ENCODE peak calls at places on chromosomes 5 and 9, in seven cellular contexts. J is OCI-LY7, K is heart left ventricle, Q is transverse colon, R is thyroid gland, E is stomach, M is right lobe of liver. D is an unnamed sample. For H3K4me1 and H3K36me3, the result is how much of the 10 kb centered on the place peaks cover.

GRCh38 chr5:13878357-13878756 is 66.1 kb downstream of the DNAH5 start:
- DNase-seq in J (no peak), K (no peak), Q (no peak), R (no peak), E (no peak), M (no peak), D (no peak)

GRCh38 chr9:92723299-92723625 is 41.4 kb downstream of the BICD2 start:
- DNase-seq in J (no peak), K (no peak), Q (no peak), R (peak), E (no peak), M (no peak), D (no peak)

GRCh38 chr9:130034570-130034969 is 8.4 kb downstream of the FNBP1 start:
- DNase-seq in J (no peak), K (no peak), Q (no peak), R (no peak), E (no peak), M (no peak), D (no peak)

GRCh38 chr5:35247645-35248034 is 17.4 kb upstream of the PRLR start:
- DNase-seq in J (no peak), K (no peak), Q (no peak), R (no peak), E (peak), M (no peak), D (no peak)

GRCh38 chr5:56525117-56525516 is 290.2 kb upstream of the MAP3K1 start:
- DNase-seq in J (no peak), K (no peak), Q (no peak), R (peak), E (peak), M (no peak), D (no peak)

GRCh38 chr9:90016272-90016671 is 411.5 kb downstream of the GADD45G start:
- DNase-seq in J (no peak), K (no peak), Q (no peak), R (no peak), E (no peak), M (no peak), D (no peak)

GRCh38 chr5:149785341-149785740 is 55.2 kb downstream of the PPARGC1B start:
- DNase-seq in J (no peak), K (no peak), Q (peak), R (no peak), E (no peak), M (no peak), D (no peak)

GRCh38 chr5:105953616-105954015 is 1717.1 kb downstream of the EFNA5 start:
- DNase-seq in J (no peak), K (no peak), Q (no peak), R (no peak), E (no peak), M (no peak), D (no peak)

GRCh38 chr9:88775966-88776365 is 215.3 kb upstream of the S1PR3 start:
- DNase-seq in J (no peak), K (no peak), Q (no peak), R (no peak), E (no peak), M (no peak), D (no peak)

GRCh38 chr9:88777498-88778312 is 213.6 kb upstream of the S1PR3 start:
- DNase-seq in J (peak), K (peak), Q (no peak), R (no peak), E (no peak), M (peak), D (no peak)

GRCh38 chr9:88775559-88775958 is 215.7 kb upstream of the S1PR3 start:
- DNase-seq in J (no peak), K (no peak), Q (no peak), R (no peak), E (no peak), M (no peak), D (no peak)

GRCh38 chr9:88775037-88775471 is 216.2 kb upstream of the S1PR3 start:
- DNase-seq in J (no peak), K (no peak), Q (no peak), R (peak), E (peak), M (no peak), D (no peak)

DNA sequence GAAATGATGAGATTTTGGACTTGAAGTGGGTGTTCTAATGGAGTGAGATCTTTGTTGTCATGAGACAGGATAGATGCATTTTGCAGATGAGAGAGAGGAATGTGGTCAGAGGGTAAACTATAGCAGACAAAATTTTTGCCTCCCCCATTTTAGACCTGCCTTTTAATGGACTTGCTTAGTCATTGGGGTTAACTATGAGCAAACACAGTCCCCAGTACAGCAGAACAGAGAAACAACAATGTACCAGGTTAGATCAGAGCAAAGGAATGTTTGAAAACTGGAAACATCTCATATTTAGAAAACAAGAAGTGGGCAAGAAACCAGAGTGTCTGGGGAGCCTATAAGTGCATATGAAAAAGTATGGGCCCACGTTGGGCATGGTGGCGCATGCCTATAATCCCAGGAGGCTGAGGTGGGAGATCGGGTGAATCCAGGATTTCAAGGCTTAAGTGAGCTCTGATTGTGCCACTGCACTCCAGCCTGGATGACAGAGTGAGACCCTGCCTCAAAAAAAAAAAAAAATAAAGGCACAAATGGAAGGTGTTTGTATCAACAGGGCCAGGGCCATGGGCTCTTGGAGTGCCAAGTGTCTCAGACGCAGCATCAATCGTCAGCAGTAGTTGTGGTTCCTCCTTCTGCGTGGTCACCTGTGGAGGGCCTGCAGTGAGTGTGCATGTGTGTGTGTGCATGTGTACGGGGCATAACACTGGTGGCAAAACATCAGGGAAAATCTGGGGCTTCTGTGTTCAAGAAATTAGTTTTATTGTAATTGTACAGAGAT is 214.4 kb upstream of the S1PR3 start:
- DNase-seq in J (no peak), K (no peak), Q (no peak), R (no peak), E (no peak), M (no peak), D (no peak)
- H3K4me1 ChIP-seq in J (under half), K (under half), Q (under half), R (under half), E (under half), M (under half), D (under half)

GRCh38 chr9:136499071-136499934 is 16.5 kb upstream of the SEC16A start:
- DNase-seq in J (no peak), K (no peak), Q (no peak), R (no peak), E (no peak), M (no peak), D (no peak)

GRCh38 chr9:136496801-136497620 is 14.2 kb upstream of the SEC16A start:
- DNase-seq in J (no peak), K (no peak), Q (no peak), R (no peak), E (no peak), M (no peak), D (no peak)

GRCh38 chr9:136496181-136496580 is 13.3 kb upstream of the SEC16A start:
- DNase-seq in J (no peak), K (no peak), Q (no peak), R (no peak), E (no peak), M (no peak), D (no peak)

GRCh38 chr9:136499935-136500910 is 17.4 kb upstream of the SEC16A start:
- DNase-seq in J (no peak), K (no peak), Q (no peak), R (no peak), E (no peak), M (no peak), D (no peak)

GRCh38 chr9:136497916-136498695 is 15.3 kb upstream of the SEC16A start:
- DNase-seq in J (no peak), K (no peak), Q (no peak), R (no peak), E (no peak), M (no peak), D (no peak)
- H3K36me3 ChIP-seq in J (under half), K (half or more), Q (under half), R (half or more), E (half or more), M (under half), D (under half)

DNA sequence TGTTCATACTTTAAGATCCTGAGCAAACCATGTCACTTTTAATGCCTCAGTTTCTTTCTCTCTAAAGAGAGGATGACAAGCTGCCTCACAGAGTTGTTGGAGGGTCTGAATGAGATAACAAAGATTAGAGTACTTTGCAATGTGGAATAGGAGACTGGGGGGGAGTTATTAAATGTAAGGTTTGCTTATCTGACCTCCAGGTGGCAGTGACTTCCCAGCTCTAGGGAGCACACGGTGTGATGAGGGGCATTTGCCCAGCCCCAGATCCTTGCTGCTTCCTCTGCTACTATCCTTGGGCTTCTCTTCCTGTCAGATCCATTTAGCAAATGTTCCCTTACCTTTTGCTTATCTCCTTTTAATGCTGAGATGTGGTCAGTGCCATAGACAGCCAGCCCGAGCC is 30.7 kb downstream of the ENHO start:
- DNase-seq in J (peak), K (no peak), Q (no peak), R (no peak), E (no peak), M (no peak), D (no peak)
- TF ChIP-seq CTCF in J (peak), K (no peak), Q (no peak), R (no peak), E (no peak), M (no peak), D (no peak)

GRCh38 chr9:86458456-86458855 is 104.2 kb upstream of the TUT7 start:
- DNase-seq in J (no peak), K (no peak), Q (no peak), R (no peak), E (no peak), M (no peak), D (no peak)
- H3K4me1 ChIP-seq in J (under half), K (under half), Q (under half), R (under half), E (under half), M (under half), D (under half)

D was measured in left lung.